ENCODE peak calls at places on chromosomes 2 and 18, in ten cellular contexts. W, Y, S, O, H, V, K, U, C and Z are unnamed samples.

GRCh38 chr18:49597556-49597955 is 35.7 kb downstream of the LIPG start:
- DNase-seq in W (no peak), Y (no peak), S (no peak), O (no peak), H (no peak), V (no peak), K (no peak), U (no peak), C (no peak), Z (no peak)

GRCh38 chr18:7155092-7155491 is 37.5 kb upstream of the LAMA1 start:
- DNase-seq in W (no peak), Y (no peak), S (no peak), O (no peak), H (no peak), V (no peak), K (no peak), U (no peak), C (no peak), Z (no peak)

GRCh38 chr2:113711857-113712256 is 44.6 kb downstream of the SLC35F5 start:
- DNase-seq in W (no peak), Y (no peak), S (no peak), O (no peak), H (no peak), V (no peak), K (no peak), U (no peak), C (no peak), Z (no peak)

GRCh38 chr18:1488957-1489356 is 584.3 kb downstream of the ADCYAP1 start:
- DNase-seq in W (no peak), Y (no peak), S (no peak), O (no peak), H (no peak), V (no peak), K (no peak), U (no peak), C (no peak), Z (no peak)

GRCh38 chr2:74860521-74860920 is 26.6 kb downstream of the HK2 start:
- DNase-seq in W (no peak), Y (no peak), S (no peak), O (no peak), H (no peak), V (no peak), K (no peak), U (no peak), C (peak; percentile 46), Z (no peak)

GRCh38 chr2:141796449-141796848 is 334.4 kb downstream of the LRP1B start:
- DNase-seq in W (no peak), Y (no peak), S (no peak), O (no peak), H (no peak), V (no peak), K (no peak), U (no peak), C (no peak), Z (no peak)

GRCh38 chr2:241992753-241993152 is 123.2 kb downstream of the RTP5 start:
- DNase-seq in W (no peak), Y (no peak), S (no peak), O (no peak), H (no peak), V (no peak), K (no peak), U (no peak), C (no peak), Z (no peak)

GRCh38 chr2:46985512-46985911 is 69.9 kb upstream of the MCFD2 start:
- DNase-seq in W (no peak), Y (no peak), S (no peak), O (no peak), H (peak; percentile 41), V (peak; percentile 68), K (no peak), U (no peak), C (peak; percentile 47), Z (no peak)

GRCh38 chr2:175600024-175600831 is 401.8 kb downstream of the LNPK start:
- DNase-seq in W (no peak), Y (no peak), S (no peak), O (no peak), H (no peak), V (no peak), K (no peak), U (peak; percentile 46), C (no peak), Z (no peak)

GRCh38 chr18:61608306-61608705 is 275.1 kb downstream of the CDH20 start:
- DNase-seq in W (no peak), Y (no peak), S (no peak), O (no peak), H (no peak), V (no peak), K (no peak), U (no peak), C (peak; percentile 68), Z (no peak)

GRCh38 chr18:61616111-61616610 is 276.6 kb downstream of the RNF152 start:
- DNase-seq in W (no peak), Y (no peak), S (no peak), O (no peak), H (no peak), V (no peak), K (no peak), U (no peak), C (no peak), Z (no peak)

GRCh38 chr18:61606759-61607158 is 273.5 kb downstream of the CDH20 start:
- DNase-seq in W (peak; percentile 90), Y (peak; percentile 22), S (peak; percentile 60), O (peak; percentile 69), H (peak; percentile 74), V (no peak), K (no peak), U (peak; percentile 61), C (peak; percentile 93), Z (no peak)

GRCh38 chr18:61609131-61609530 is 275.9 kb downstream of the CDH20 start:
- DNase-seq in W (no peak), Y (no peak), S (no peak), O (no peak), H (no peak), V (no peak), K (no peak), U (no peak), C (peak; percentile 29), Z (no peak)

GRCh38 chr18:61612517-61612916 is 279.3 kb downstream of the CDH20 start:
- DNase-seq in W (no peak), Y (no peak), S (no peak), O (no peak), H (no peak), V (no peak), K (peak; percentile 9), U (no peak), C (no peak), Z (no peak)
- TF ChIP-seq CTCF in W (no peak), Y (no peak), S (no peak), O (no peak), H (no peak), V (no peak), K (no peak), U (peak; percentile 16), C (peak; percentile 24), Z (no peak)

DNA sequence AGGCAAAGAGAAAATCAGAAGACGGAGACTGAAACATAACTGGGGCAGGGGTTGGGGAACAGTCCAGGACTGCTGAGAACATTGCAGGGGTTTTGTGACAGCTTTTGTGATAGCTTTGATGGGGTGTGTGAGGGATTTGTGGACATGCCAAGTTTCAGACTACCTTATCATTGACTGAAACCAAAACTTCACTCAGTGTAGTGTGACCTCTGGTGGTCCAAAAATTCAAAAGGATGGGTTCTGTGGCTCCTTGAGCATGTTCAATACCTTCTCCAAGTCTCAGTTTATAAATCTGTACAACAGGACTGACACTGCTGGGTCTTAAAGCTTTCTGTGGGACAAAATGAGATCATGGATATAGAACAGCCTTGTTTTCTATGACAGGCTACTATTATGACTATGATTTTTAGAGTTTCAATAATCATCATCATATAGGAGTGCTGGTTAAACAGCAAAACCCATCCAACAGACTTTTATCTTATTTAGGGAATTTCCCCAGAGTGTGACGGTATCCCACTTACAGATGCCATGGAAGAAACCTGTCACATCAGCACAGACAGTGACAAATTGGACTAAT is 259.2 kb upstream of the SLC14A2 start:
- DNase-seq in W (no peak), Y (no peak), S (no peak), O (no peak), H (no peak), V (no peak), K (no peak), U (no peak), C (no peak), Z (no peak)
- TF ChIP-seq CTCF in W (no peak), Y (no peak), S (no peak), O (no peak), H (no peak), V (peak; percentile 10), K (no peak), U (no peak), C (no peak), Z (peak; percentile 18)

GRCh38 chr2:199409705-199410104 is 48.0 kb downstream of the SATB2 start:
- DNase-seq in W (no peak), Y (no peak), S (no peak), O (no peak), H (no peak), V (no peak), K (no peak), U (no peak), C (peak; percentile 11), Z (no peak)

GRCh38 chr2:199407421-199407820 is 50.3 kb downstream of the SATB2 start:
- DNase-seq in W (no peak), Y (no peak), S (no peak), O (no peak), H (no peak), V (no peak), K (no peak), U (no peak), C (no peak), Z (no peak)

GRCh38 chr2:199404841-199405240 is 52.9 kb downstream of the SATB2 start:
- DNase-seq in W (no peak), Y (no peak), S (no peak), O (no peak), H (no peak), V (no peak), K (no peak), U (no peak), C (peak; percentile 57), Z (no peak)

GRCh38 chr2:199410130-199410529 is 47.6 kb downstream of the SATB2 start:
- DNase-seq in W (no peak), Y (no peak), S (no peak), O (no peak), H (no peak), V (no peak), K (no peak), U (no peak), C (peak; percentile 36), Z (no peak)

DNA sequence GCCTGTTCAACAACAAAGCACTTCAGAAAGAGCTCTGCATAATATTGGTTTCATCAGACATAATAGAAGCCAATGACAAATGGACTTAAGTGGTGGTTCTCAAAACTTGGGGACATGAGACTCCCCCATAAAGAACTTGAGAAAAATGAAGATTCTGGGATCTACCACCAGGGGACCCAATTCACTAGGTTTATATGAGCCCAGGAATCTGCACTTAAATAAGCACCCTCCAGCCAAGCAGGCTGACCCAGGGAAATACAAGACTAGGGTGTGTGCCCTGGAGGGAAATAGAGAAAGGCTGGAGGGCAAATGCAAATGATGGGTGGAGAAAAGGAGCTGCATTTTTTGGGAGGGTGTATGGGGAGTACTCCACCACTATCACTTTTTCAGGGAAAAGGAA is 52.5 kb downstream of the SATB2 start:
- DNase-seq in W (no peak), Y (no peak), S (no peak), O (no peak), H (peak; percentile 18), V (no peak), K (peak; percentile 14), U (peak; percentile 17), C (peak; percentile 17), Z (no peak)
- TF ChIP-seq CTCF in W (no peak), Y (peak; percentile 47), S (no peak), O (peak; percentile 71), H (peak; percentile 22), V (peak; percentile 25), K (peak; percentile 4), U (peak; percentile 37), C (peak; percentile 26), Z (no peak)

GRCh38 chr2:142989276-142990204 is 112.1 kb downstream of the KYNU start:
- DNase-seq in W (no peak), Y (no peak), S (no peak), O (no peak), H (peak; percentile 68), V (peak; percentile 59), K (no peak), U (peak; percentile 57), C (peak; percentile 71), Z (peak; percentile 5)
- TF ChIP-seq CTCF in W (no peak), Y (peak; percentile 65), S (no peak), O (peak; percentile 75), H (peak; percentile 65), V (peak; percentile 63), K (no peak), U (peak; percentile 49), C (peak; percentile 63), Z (peak; percentile 44)